ENCODE peak calls at places on chromosomes 12 and 14, in seven cellular contexts. Z, F, I, W, X, R and M are unnamed samples.

GRCh38 chr14:77268989-77269595 is 1.9 kb downstream of the NGB start:
- DNase-seq in I (no peak), X (no peak), W (no peak), Z (no peak), F (no peak), R (no peak), M (no peak)

GRCh38 chr12:54304187-54304810 is 3.5 kb upstream of the NFE2 start:
- DNase-seq in Z (no peak), R (peak), F (peak), I (peak), W (peak), X (no peak), M (no peak)

GRCh38 chr12:75635606-75636444 is 124.4 kb upstream of the KRR1 start:
- DNase-seq in W (peak), I (peak), F (peak), X (no peak), Z (no peak), R (peak), M (no peak)

GRCh38 chr14:71960620-71961353 is 28.6 kb downstream of the RGS6 start:
- DNase-seq in F (no peak), I (no peak), W (no peak), R (no peak), Z (no peak), X (no peak), M (no peak)

GRCh38 chr14:104425763-104426691 is 153.5 kb upstream of the C14orf180 start:
- DNase-seq in Z (no peak), W (no peak), R (no peak), I (no peak), F (no peak), X (no peak), M (no peak)

GRCh38 chr12:9034095-9034494 is 44.7 kb downstream of the KLRG1 start:
- DNase-seq in X (no peak), I (no peak), F (no peak), Z (no peak), R (no peak), W (no peak), M (no peak)

GRCh38 chr12:96197503-96198272 is 3.5 kb downstream of the ELK3 start:
- DNase-seq in W (peak), I (peak), Z (no peak), F (peak), R (peak), X (no peak), M (no peak)

GRCh38 chr14:53391631-53392030 is 238.5 kb upstream of the DDHD1 start:
- DNase-seq in Z (no peak), F (peak), I (no peak), W (peak), X (no peak), R (peak), M (no peak)

GRCh38 chr14:64193821-64194220 is 100.3 kb downstream of the ESR2 start:
- DNase-seq in Z (no peak), X (no peak), I (peak), W (no peak), F (no peak), R (no peak), M (peak)

GRCh38 chr12:23564454-23564853 is 385.0 kb downstream of the SOX5 start:
- DNase-seq in Z (no peak), W (no peak), I (no peak), R (peak), X (no peak), F (no peak), M (no peak)

GRCh38 chr14:89474464-89474863 is 57.4 kb upstream of the FOXN3 start:
- DNase-seq in Z (no peak), I (no peak), R (peak), F (no peak), X (no peak), W (no peak), M (peak)

GRCh38 chr12:80101126-80101525 is 1.8 kb downstream of the OTOGL start:
- DNase-seq in W (peak), X (no peak), I (no peak), Z (no peak), R (no peak), F (no peak), M (no peak)

GRCh38 chr12:91722072-91722471 is 423.6 kb downstream of the BTG1 start:
- DNase-seq in X (no peak), Z (no peak), W (no peak), F (peak), I (no peak), R (no peak), M (no peak)

GRCh38 chr12:73210574-73211204 is 938.5 kb downstream of the TRHDE start:
- DNase-seq in W (no peak), X (no peak), I (no peak), F (no peak), R (no peak), Z (no peak), M (no peak)

GRCh38 chr14:100203962-100204834 is 34.7 kb upstream of the YY1 start:
- DNase-seq in I (peak), Z (no peak), F (peak), X (no peak), R (peak), W (peak), M (peak)

GRCh38 chr14:21215130-21215878 is 53.9 kb downstream of the HNRNPC start:
- DNase-seq in I (no peak), F (no peak), W (no peak), X (no peak), R (no peak), Z (no peak), M (no peak)

GRCh38 chr12:1318327-1319031 is 275.9 kb downstream of the FBXL14 start:
- DNase-seq in X (no peak), R (peak), I (no peak), W (peak), Z (no peak), F (peak), M (peak)

GRCh38 chr12:70948976-70949336 is 28.4 kb upstream of the PTPRR start:
- DNase-seq in I (no peak), Z (no peak), R (no peak), W (peak), F (no peak), X (no peak), M (no peak)
- TF ChIP-seq CTCF in I (no peak), Z (no peak), R (no peak), W (peak), F (no peak), X (no peak), M (no peak)

GRCh38 chr12:28463396-28463795 is 273.1 kb downstream of the CCDC91 start:
- DNase-seq in Z (no peak), I (no peak), W (no peak), F (no peak), X (no peak), R (no peak), M (no peak)
- TF ChIP-seq CTCF in Z (no peak), I (no peak), W (no peak), F (no peak), X (no peak), R (peak), M (peak)

GRCh38 chr12:19574606-19575005 is 135.3 kb downstream of the AEBP2 start:
- DNase-seq in R (peak), F (no peak), X (no peak), W (no peak), I (peak), Z (no peak), M (no peak)
- TF ChIP-seq CTCF in R (peak), F (no peak), X (peak), W (peak), I (no peak), Z (no peak), M (no peak)

GRCh38 chr12:3613641-3614180 is 122.7 kb downstream of the PRMT8 start:
- DNase-seq in Z (no peak), W (no peak), I (no peak), X (no peak), F (no peak), R (no peak), M (no peak)
- TF ChIP-seq CTCF in Z (no peak), W (no peak), I (no peak), X (no peak), F (no peak), R (no peak), M (no peak)

GRCh38 chr12:132238487-132239248 is 90.7 kb downstream of the GALNT9 start:
- DNase-seq in F (no peak), X (no peak), Z (no peak), W (no peak), R (no peak), I (peak), M (no peak)

GRCh38 chr12:132239392-132239791 is 90.0 kb downstream of the GALNT9 start:
- DNase-seq in R (no peak), I (no peak), X (no peak), W (no peak), Z (no peak), F (no peak), M (no peak)

GRCh38 chr12:132236930-132237771 is 92.2 kb downstream of the GALNT9 start:
- DNase-seq in X (no peak), W (no peak), Z (no peak), R (no peak), F (no peak), I (no peak), M (no peak)

GRCh38 chr12:132237772-132238486 is 91.5 kb downstream of the GALNT9 start:
- DNase-seq in W (no peak), R (no peak), I (no peak), F (no peak), X (no peak), Z (no peak), M (no peak)

GRCh38 chr12:132239796-132240668 is 89.4 kb downstream of the GALNT9 start:
- DNase-seq in R (no peak), I (no peak), W (no peak), Z (no peak), F (no peak), X (no peak), M (no peak)
- TF ChIP-seq CTCF in R (no peak), I (no peak), W (no peak), Z (no peak), F (no peak), X (no peak), M (no peak)

GRCh38 chr12:124762791-124763593 is 100.7 kb downstream of the SCARB1 start:
- DNase-seq in R (no peak), Z (no peak), W (peak), F (peak), X (no peak), I (no peak), M (no peak)

GRCh38 chr12:124764870-124765570 is 98.6 kb downstream of the SCARB1 start:
- DNase-seq in X (no peak), R (peak), Z (no peak), I (no peak), F (peak), W (peak), M (no peak)

GRCh38 chr12:124762384-124762783 is 101.3 kb downstream of the SCARB1 start:
- DNase-seq in R (no peak), I (no peak), F (no peak), X (no peak), Z (no peak), W (no peak), M (no peak)

GRCh38 chr12:124764451-124764850 is 99.2 kb downstream of the SCARB1 start:
- DNase-seq in I (peak), X (peak), F (peak), R (peak), W (peak), Z (peak), M (peak)

DNA sequence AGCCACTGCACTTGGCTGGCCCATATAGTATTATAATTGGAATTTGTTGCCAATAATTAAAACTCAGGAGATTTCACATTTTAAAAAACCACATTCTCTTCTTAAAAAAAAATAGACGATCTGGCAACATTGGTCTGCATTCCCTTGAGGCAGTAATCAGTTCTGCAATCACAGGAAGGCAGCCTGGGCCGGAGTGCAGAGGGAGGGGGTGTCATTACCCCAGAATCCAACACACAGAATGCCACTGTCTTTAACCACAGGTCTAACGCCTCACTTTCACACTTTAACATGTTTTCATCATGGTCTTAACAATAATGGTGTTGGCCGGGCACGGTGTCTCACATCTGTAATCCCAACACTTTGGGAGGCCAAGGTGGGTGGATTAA is 100.1 kb downstream of the SCARB1 start:
- DNase-seq in X (no peak), R (no peak), W (peak), I (no peak), F (no peak), Z (no peak), M (no peak)
- TF ChIP-seq CTCF in X (no peak), R (no peak), W (no peak), I (no peak), F (no peak), Z (no peak), M (no peak)

GRCh38 chr12:52178984-52179383 is 12.8 kb downstream of the KRT80 start:
- DNase-seq in R (no peak), I (no peak), X (no peak), W (no peak), F (no peak), Z (no peak), M (no peak)

GRCh38 chr12:52173526-52173925 is 18.3 kb downstream of the KRT80 start:
- DNase-seq in I (no peak), F (no peak), X (no peak), R (no peak), Z (no peak), W (no peak), M (no peak)

GRCh38 chr12:52172956-52173355 is 18.9 kb downstream of the KRT80 start:
- DNase-seq in X (no peak), I (no peak), Z (no peak), R (no peak), F (no peak), W (no peak), M (no peak)

GRCh38 chr12:52178443-52178842 is 13.4 kb downstream of the KRT80 start:
- DNase-seq in R (no peak), X (no peak), W (no peak), Z (no peak), I (no peak), F (no peak), M (no peak)

DNA sequence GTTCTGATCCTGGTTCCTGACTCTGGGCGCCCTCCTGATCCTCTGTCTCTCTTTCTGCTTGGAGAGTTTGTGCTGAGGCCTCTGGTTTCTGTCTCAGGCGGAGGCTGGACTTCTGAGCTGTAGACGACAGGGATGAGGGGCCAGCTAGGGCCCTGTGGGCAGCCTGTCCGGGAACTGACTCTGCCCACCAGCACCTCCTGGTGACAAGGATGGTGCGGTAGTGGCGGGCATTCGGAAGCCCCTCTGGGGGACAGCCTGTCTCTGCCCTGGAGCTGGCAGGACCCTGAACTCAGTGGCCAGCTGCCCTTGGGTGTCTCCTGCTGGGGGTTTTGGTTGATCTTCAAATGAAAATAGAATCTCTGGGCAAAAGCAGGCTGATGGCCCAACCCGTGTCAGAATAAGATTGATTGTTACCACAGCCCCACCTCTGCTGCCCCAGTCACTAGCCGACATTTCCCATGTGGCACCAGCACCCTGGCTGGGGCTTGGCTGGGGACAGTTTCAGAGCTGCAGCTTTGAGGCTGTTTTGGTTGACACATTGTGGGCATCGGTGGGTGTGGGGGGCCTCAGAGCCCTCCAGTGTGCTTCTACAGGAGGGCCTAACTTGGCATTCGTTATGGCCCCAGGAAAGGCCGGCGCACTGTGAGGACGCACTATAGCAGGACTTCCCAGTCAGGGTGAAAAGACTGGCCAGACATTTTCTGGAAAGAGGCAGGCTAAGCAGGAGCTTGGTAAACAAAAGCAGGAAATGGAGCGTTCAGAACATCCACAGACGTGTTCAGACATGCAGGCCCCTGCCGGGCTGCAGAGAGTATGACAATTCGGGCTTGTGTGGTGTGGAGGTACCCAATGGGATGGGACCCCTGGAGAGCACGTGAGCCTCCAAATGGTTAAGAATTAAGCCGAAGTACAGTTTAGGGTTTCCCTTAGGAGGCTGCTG is 16.1 kb downstream of the KRT80 start:
- DNase-seq in I (no peak), X (no peak), W (no peak), Z (no peak), R (peak), F (peak), M (no peak)
- TF ChIP-seq CTCF in I (no peak), X (peak), W (peak), Z (no peak), R (peak), F (peak), M (no peak)

GRCh38 chr14:56687123-56687522 is 107.5 kb downstream of the TMEM260 start:
- DNase-seq in R (no peak), Z (no peak), W (no peak), F (no peak), I (no peak), X (no peak), M (no peak)

DNA sequence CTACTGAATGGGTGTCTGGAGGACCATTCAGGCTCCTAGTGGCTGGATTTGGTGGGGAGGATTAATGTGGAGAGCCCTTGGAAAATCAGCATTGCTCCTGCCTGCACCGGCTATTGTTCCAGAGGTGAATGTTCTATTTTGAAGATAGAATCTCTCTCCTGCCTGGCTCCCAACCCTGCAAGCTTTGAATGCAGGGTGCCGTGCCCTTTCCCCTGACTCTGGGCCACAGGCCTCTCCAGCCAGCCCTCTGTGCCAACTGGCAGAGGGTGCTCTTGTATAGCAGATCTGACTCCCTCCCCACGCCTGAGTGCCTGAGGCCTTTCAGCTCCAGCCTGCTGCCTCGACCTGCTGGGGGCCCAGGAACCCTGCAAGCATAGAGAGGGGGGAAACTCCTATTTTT is 106.8 kb downstream of the TMEM260 start:
- DNase-seq in R (no peak), X (no peak), F (no peak), W (no peak), I (no peak), Z (no peak), M (no peak)
- TF ChIP-seq CTCF in R (no peak), X (peak), F (no peak), W (no peak), I (no peak), Z (no peak), M (peak)